ENCODE peak calls at places on chromosome 2, in six cellular contexts. F, C, D, Q, T and H are unnamed samples.

GRCh38 chr2:65800998-65801397 is 368.6 kb upstream of the SPRED2 start:
- DNase-seq in C (no peak), Q (peak; percentile 45), F (no peak), D (no peak), T (no peak), H (peak; percentile 22)

GRCh38 chr2:168699834-168700417 is 102.5 kb upstream of the NOSTRIN start:
- DNase-seq in Q (no peak), D (peak; percentile 97), T (peak; percentile 67), F (peak; percentile 65), C (no peak), H (peak; percentile 90)

GRCh38 chr2:33607905-33608304 is 8.8 kb upstream of the FAM98A start:
- DNase-seq in F (no peak), Q (no peak), D (no peak), C (no peak), T (no peak), H (no peak)

GRCh38 chr2:19101968-19102367 is 256.5 kb downstream of the OSR1 start:
- DNase-seq in F (no peak), D (no peak), T (no peak), Q (no peak), C (no peak), H (no peak)

GRCh38 chr2:35415282-35415681 is 940.3 kb upstream of the CRIM1 start:
- DNase-seq in Q (no peak), C (no peak), T (no peak), D (no peak), F (no peak), H (no peak)

GRCh38 chr2:171531836-171532450 is 9.7 kb downstream of the CYBRD1 start:
- DNase-seq in C (no peak), F (no peak), T (no peak), D (no peak), Q (no peak), H (no peak)

GRCh38 chr2:76197842-76198448 is 487.2 kb upstream of the GCFC2 start:
- DNase-seq in F (peak; percentile 34), T (no peak), Q (peak; percentile 67), C (peak; percentile 72), D (peak; percentile 68), H (peak; percentile 80)

GRCh38 chr2:10039658-10040410 is 3.5 kb upstream of the KLF11 start:
- DNase-seq in D (peak; percentile 94), F (peak; percentile 68), Q (no peak), T (no peak), C (no peak), H (no peak)

GRCh38 chr2:167844714-167845530 is 402.5 kb downstream of the STK39 start:
- DNase-seq in D (no peak), Q (peak; percentile 81), T (no peak), C (no peak), F (peak; percentile 24), H (peak; percentile 55)

GRCh38 chr2:237392186-237392585 is 21.8 kb downstream of the COL6A3 start:
- DNase-seq in T (no peak), F (no peak), C (no peak), Q (no peak), D (no peak), H (no peak)

GRCh38 chr2:224401641-224402342 is at the start of gene FAM124B:
- DNase-seq in T (peak; percentile 66), C (no peak), F (peak; percentile 42), D (peak; percentile 86), Q (peak; percentile 84), H (peak; percentile 39)

GRCh38 chr2:40384714-40385113 is 67.2 kb downstream of the SLC8A1 start:
- DNase-seq in F (no peak), T (no peak), D (no peak), Q (no peak), C (no peak), H (no peak)

GRCh38 chr2:102581911-102582310 is 37.4 kb upstream of the SLC9A2 start:
- DNase-seq in F (no peak), T (no peak), Q (no peak), C (no peak), D (no peak), H (no peak)

GRCh38 chr2:234081970-234082822 is 31.7 kb downstream of the SPP2 start:
- DNase-seq in D (no peak), C (no peak), T (peak; percentile 54), F (no peak), Q (no peak), H (peak; percentile 58)

GRCh38 chr2:3388412-3388738 is 8.9 kb downstream of the TRAPPC12 start:
- DNase-seq in C (no peak), D (no peak), T (no peak), F (no peak), Q (no peak), H (no peak)

GRCh38 chr2:163132850-163133249 is 294.3 kb upstream of the KCNH7 start:
- DNase-seq in T (no peak), F (no peak), C (peak; percentile 51), Q (no peak), D (no peak), H (no peak)

GRCh38 chr2:75592028-75592427 is 31.3 kb upstream of the EVA1A start:
- DNase-seq in F (no peak), C (no peak), Q (no peak), D (no peak), T (no peak), H (no peak)

GRCh38 chr2:175880-176800 is 87.7 kb downstream of the SH3YL1 start:
- DNase-seq in D (no peak), C (no peak), F (no peak), T (no peak), Q (no peak), H (no peak)

GRCh38 chr2:213216461-213216860 is 65.0 kb upstream of the IKZF2 start:
- DNase-seq in F (no peak), C (no peak), T (no peak), Q (no peak), D (no peak), H (no peak)

GRCh38 chr2:133495226-133495625 is 73.0 kb downstream of the NCKAP5 start:
- DNase-seq in D (no peak), T (no peak), Q (no peak), C (no peak), F (no peak), H (no peak)

GRCh38 chr2:23617167-23617787 is 232.3 kb downstream of the KLHL29 start:
- DNase-seq in Q (peak; percentile 16), T (peak; percentile 68), D (peak; percentile 97), F (peak; percentile 52), C (no peak), H (no peak)

GRCh38 chr2:235383272-235383843 is 110.5 kb upstream of the AGAP1 start:
- DNase-seq in D (no peak), Q (no peak), F (no peak), T (no peak), C (no peak), H (no peak)

GRCh38 chr2:33588246-33588645 is 10.9 kb downstream of the FAM98A start:
- DNase-seq in C (no peak), Q (no peak), T (no peak), F (no peak), D (no peak), H (no peak)

GRCh38 chr2:101150306-101151140 is 659 bp downstream of the TBC1D8 start:
- DNase-seq in C (peak; percentile 16), Q (no peak), T (peak; percentile 61), D (peak; percentile 73), F (peak; percentile 25), H (peak; percentile 49)

GRCh38 chr2:95025406-95026319 is at the start of gene MAL:
- DNase-seq in F (no peak), Q (no peak), C (no peak), T (no peak), D (no peak), H (peak; percentile 58)

GRCh38 chr2:127105656-127106456 is 1.1 kb downstream of the BIN1 start:
- DNase-seq in D (peak; percentile 76), C (no peak), Q (no peak), T (peak; percentile 59), F (peak; percentile 38), H (peak; percentile 69)

GRCh38 chr2:127107622-127107999 is 657 bp upstream of the BIN1 start:
- DNase-seq in C (peak; percentile 44), T (no peak), Q (no peak), F (no peak), D (peak; percentile 62), H (no peak)

GRCh38 chr2:127106457-127106997 is 427 bp downstream of the BIN1 start:
- DNase-seq in C (no peak), Q (no peak), T (no peak), F (peak; percentile 22), D (peak; percentile 80), H (no peak)

GRCh38 chr2:127106998-127107621 is at the start of gene BIN1:
- DNase-seq in Q (peak; percentile 44), D (peak; percentile 92), T (peak; percentile 94), F (peak; percentile 85), C (peak; percentile 91), H (peak; percentile 96)

DNA sequence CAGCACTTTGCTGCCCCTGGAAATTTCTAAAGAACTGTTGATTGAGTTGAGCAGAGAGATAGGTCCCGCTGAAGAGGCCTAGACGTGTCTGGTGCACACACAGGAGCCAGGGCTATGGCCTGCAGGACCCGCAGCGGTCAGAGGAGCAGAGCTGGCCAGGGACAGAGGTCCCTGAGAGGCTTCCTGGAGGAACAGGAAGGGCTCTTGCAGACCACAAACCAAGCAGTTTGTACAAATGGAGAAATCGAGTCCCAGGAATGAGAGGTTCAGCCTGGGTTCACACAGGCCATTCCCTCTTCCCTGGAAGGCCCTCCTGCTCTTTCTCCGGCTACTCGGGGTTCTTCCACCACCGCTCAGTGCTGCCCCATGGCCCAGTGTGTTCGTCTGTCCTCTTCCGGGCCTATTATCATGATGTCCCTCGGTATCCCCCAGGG is 1.2 kb upstream of the BIN1 start:
- DNase-seq in C (no peak), F (no peak), D (peak; percentile 46), T (no peak), Q (no peak), H (no peak)
- H3K4me1 ChIP-seq in C (no peaks in the 10 kb centered on the region), F (peaks cover 6% of the 10 kb centered on the region), D (peaks cover 19% of the 10 kb centered on the region), T (peaks cover 26% of the 10 kb centered on the region), Q (no peaks in the 10 kb centered on the region), H (peaks cover 14% of the 10 kb centered on the region)

GRCh38 chr2:1854747-1855146 is 110.4 kb upstream of the PXDN start:
- DNase-seq in T (no peak), D (no peak), Q (peak; percentile 50), F (peak; percentile 17), C (no peak), H (no peak)
- TF ChIP-seq CTCF in T (peak; percentile 32), D (peak; percentile 14), Q (peak; percentile 54), F (peak; percentile 40), C (no peak), H (no peak)

DNA sequence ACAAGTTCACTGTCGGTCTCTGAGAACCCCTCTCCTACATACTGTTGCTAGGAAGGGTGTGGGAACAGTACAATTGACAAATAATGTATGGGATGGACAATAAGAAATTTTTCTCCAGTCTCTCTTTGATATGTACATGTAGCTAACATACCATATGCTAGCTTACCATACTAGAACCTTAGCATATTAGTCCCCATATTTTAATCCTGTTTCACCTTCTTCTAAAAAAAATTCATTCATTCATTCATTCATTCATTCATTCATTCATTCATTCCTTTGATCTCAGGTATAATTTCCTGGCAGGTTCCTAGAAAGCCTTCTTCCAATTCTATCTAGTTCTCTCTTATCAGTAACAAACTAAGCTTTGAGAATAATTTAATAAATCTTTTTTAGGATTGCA is 62.2 kb downstream of the TTC21B start:
- DNase-seq in C (no peak), D (no peak), Q (no peak), T (no peak), F (no peak), H (no peak)
- H3K36me3 ChIP-seq in C (no peaks in the 10 kb centered on the region), D (peaks cover 82% of the 10 kb centered on the region), Q (peaks cover 52% of the 10 kb centered on the region), T (peaks cover 51% of the 10 kb centered on the region), F (no peaks in the 10 kb centered on the region), H (no peaks in the 10 kb centered on the region)

DNA sequence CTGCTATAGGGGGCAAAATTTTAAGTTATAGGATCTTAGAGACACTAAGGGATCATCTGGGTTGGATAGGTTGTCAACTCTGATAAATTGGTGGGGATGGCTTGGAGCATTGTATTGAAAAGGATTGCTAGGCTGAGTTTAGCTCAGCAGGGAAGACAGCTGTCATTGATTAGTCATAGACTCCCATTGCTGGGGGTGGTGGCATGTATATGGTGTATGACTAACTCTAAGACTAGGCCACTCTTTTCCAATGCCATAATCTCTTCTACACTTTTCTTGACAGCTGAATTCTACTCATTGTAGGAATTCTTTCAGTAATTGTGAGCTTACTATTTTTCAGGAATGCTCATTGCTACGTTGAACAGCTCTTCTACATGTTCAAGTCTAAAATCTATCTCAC is 81.3 kb upstream of the PELI1 start:
- DNase-seq in T (no peak), Q (no peak), F (no peak), D (no peak), C (no peak), H (no peak)
- H3K4me1 ChIP-seq in T (peaks cover 29% of the 10 kb centered on the region), Q (peaks cover 10% of the 10 kb centered on the region), F (peaks cover 4% of the 10 kb centered on the region), D (peaks cover 43% of the 10 kb centered on the region), C (peaks cover 54% of the 10 kb centered on the region), H (no peaks in the 10 kb centered on the region)